ENCODE peak calls at places on chromosomes 4 and X, in five cellular contexts. Q is H9, F is heart right ventricle, E is SK-N-SH, D is prostate gland. S is an unnamed sample. For H3K9me3, the result is how much of the 10 kb centered on the place peaks cover.

GRCh38 chr4:152106781-152107321 is 346.0 kb upstream of the GATB start:
- DNase-seq in E (no peak), F (no peak), D (no peak), Q (no peak), S (no peak)

GRCh38 chr4:94570558-94570957 is 118.8 kb downstream of the PDLIM5 start:
- DNase-seq in Q (no peak), E (no peak), F (no peak), D (no peak), S (no peak)

GRCh38 chr4:184899261-184900134 is 73.7 kb upstream of the ACSL1 start:
- DNase-seq in D (peak), F (no peak), Q (no peak), E (no peak), S (no peak)

GRCh38 chr4:39044947-39045734 is 12.9 kb upstream of the TMEM156 start:
- DNase-seq in Q (peak), E (peak), F (peak), D (no peak), S (peak)

GRCh38 chr4:6177587-6178197 is 22.7 kb downstream of the JAKMIP1 start:
- DNase-seq in Q (no peak), D (no peak), F (peak), E (no peak), S (peak)

GRCh38 chrX:20267924-20268701 is 1.4 kb upstream of the RPS6KA3 start:
- DNase-seq in F (peak), E (peak), D (peak), Q (peak), S (no peak)

GRCh38 chr4:89283226-89283974 is 24.2 kb downstream of the GPRIN3 start:
- DNase-seq in E (no peak), F (no peak), Q (no peak), D (no peak), S (no peak)

GRCh38 chrX:121733514-121733913 is 686.1 kb downstream of the GLUD2 start:
- DNase-seq in D (no peak), E (no peak), F (no peak), Q (no peak), S (no peak)

GRCh38 chrX:140815868-140816267 is 106.3 kb downstream of the LINC00632 start:
- DNase-seq in Q (no peak), D (no peak), F (no peak), E (no peak), S (peak)

GRCh38 chr4:133146574-133147198 is 2.4 kb upstream of the PCDH10 start:
- DNase-seq in D (no peak), F (peak), Q (peak), E (peak), S (peak)

GRCh38 chr4:176150283-176150682 is 45.1 kb downstream of the SPATA4 start:
- DNase-seq in Q (no peak), D (no peak), F (no peak), E (peak), S (no peak)

GRCh38 chr4:7067523-7068278 is at the start of gene GRPEL1:
- DNase-seq in F (peak), D (peak), E (peak), Q (peak), S (peak)

GRCh38 chr4:103008875-103009729 is 10.4 kb downstream of the SLC9B1 start:
- DNase-seq in E (peak), F (no peak), Q (no peak), D (peak), S (peak)

GRCh38 chr4:89572224-89572858 is 264.6 kb downstream of the SNCA start:
- DNase-seq in Q (no peak), E (no peak), D (no peak), F (no peak), S (no peak)

GRCh38 chrX:14581081-14581480 is 51.7 kb downstream of the GLRA2 start:
- DNase-seq in D (no peak), E (no peak), Q (no peak), F (no peak), S (no peak)

GRCh38 chrX:17580529-17581155 is 156.7 kb upstream of the SCML1 start:
- DNase-seq in E (no peak), D (no peak), Q (no peak), F (no peak), S (no peak)

GRCh38 chrX:30941898-30942297 is 52.8 kb upstream of the TAB3 start:
- DNase-seq in D (no peak), E (no peak), Q (no peak), F (no peak), S (no peak)

GRCh38 chr4:118941149-118941548 is 52.5 kb downstream of the SYNPO2 start:
- DNase-seq in E (no peak), F (no peak), D (peak), Q (no peak), S (peak)

GRCh38 chrX:97200454-97200853 is 316.7 kb downstream of the RPA4 start:
- DNase-seq in Q (peak), D (no peak), E (no peak), F (no peak), S (no peak)

GRCh38 chr4:105520819-105521790 is 31.3 kb upstream of the ARHGEF38 start:
- DNase-seq in E (peak), D (peak), Q (no peak), F (no peak), S (peak)

DNA sequence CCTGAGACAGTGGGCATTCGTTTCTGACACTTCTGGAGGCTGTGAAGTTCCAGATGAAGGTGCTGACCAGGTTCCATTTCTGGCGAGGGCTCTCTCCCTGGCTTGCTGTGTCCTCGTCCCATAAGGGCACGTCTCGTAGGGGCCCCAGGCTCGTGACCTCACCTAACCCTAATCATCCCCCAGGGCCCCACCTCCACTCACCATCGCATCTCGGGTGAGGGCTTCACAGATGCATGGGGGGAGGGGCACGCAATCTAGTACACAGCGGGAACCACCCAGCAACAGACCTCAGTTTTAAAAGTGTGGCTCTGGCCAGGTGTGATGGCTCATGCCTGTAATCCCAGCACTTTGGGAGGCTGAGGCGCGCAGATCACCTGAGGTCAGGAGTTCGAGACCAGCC is 22.1 kb downstream of the PDE6B start:
- DNase-seq in F (no peak), D (no peak), E (no peak), Q (no peak), S (peak)
- H3K9me3 ChIP-seq in F (under half), D (under half), E (under half), Q (under half), S (under half)

DNA sequence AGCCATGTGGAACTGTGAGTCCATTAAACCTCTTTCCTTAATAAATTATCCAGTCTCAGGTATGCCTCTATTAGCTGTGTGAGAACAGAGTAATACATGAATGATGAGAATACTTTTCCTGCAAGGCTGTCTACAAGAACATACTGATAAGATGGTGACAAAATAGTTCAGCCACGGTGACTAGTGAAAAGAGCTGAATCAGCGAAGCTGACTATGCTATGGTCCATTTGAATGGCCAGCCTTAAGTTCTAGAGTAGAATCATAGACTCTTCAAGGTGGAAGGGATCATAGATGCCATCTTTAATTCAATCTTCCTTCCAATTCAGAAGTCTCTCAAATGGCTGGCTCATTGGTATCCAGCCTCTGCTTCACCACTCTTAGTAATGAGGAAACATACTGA is 163.3 kb downstream of the SPANXN1 start:
- DNase-seq in D (no peak), F (no peak), Q (no peak), E (no peak), S (no peak)
- H3K9me3 ChIP-seq in D (under half), F (under half), Q (under half), E (under half), S (under half)

GRCh38 chrX:53571494-53571893 is 115.0 kb downstream of the HUWE1 start:
- DNase-seq in E (no peak), F (no peak), D (no peak), Q (no peak), S (no peak)
- H3K9me3 ChIP-seq in E (under half), F (under half), D (under half), Q (under half), S (under half)

GRCh38 chr4:40199179-40199670 is 2.4 kb downstream of the RHOH start:
- DNase-seq in D (no peak), Q (no peak), F (no peak), E (no peak), S (no peak)

GRCh38 chr4:40196724-40197281 is at the start of gene RHOH:
- DNase-seq in F (no peak), E (no peak), D (no peak), Q (no peak), S (no peak)

GRCh38 chr4:40199999-40200880 is 3.4 kb downstream of the RHOH start:
- DNase-seq in F (no peak), Q (no peak), D (no peak), E (no peak), S (no peak)

GRCh38 chr4:40196260-40196659 is 571 bp upstream of the RHOH start:
- DNase-seq in D (no peak), Q (no peak), E (no peak), F (no peak), S (no peak)

DNA sequence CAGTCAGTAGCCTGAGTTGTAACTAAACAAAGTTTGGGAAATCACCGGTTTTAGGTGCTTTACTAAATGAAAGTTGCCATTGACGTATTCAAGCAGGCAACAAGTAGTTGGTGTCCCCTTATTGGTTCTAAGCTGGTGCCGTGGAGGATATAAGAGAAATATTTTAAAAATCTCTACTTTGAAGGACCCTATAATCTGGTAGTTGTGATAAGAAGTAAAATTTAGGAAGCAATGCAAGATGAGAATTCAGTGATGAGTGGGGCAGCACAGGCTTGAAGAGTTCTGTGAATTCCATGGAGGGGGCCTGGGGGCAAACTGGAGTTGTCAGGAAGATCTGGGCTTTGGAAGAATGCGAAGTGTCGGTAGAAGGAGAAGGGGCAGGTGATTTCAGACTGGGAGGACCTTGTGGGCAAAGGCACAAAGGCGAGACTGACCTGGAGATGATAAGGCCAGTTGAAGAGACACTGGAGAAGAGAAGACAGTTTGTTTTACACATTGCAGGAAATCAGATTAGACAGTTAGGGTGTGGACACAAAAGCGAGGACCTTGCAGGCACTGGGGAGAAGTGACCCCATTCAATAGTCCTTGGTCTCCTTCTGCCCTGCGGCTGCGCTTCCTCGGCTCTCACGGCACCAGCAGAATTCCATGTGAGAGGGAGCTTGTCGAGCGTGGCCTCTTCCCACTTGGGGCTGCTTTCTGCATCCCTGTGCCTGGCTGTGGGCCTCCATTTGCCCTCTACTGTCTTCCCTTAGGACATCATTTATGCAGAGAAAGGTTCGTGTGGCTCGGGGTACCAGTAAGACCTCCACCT is 1.3 kb downstream of the RHOH start:
- DNase-seq in D (no peak), Q (no peak), E (no peak), F (no peak), S (no peak)
- H3K9me3 ChIP-seq in D (under half), Q (under half), E (under half), F (under half), S (under half)

GRCh38 chrX:106976416-106976815 is 23.6 kb downstream of the MORC4 start:
- DNase-seq in F (no peak), Q (no peak), E (no peak), D (no peak), S (no peak)

DNA sequence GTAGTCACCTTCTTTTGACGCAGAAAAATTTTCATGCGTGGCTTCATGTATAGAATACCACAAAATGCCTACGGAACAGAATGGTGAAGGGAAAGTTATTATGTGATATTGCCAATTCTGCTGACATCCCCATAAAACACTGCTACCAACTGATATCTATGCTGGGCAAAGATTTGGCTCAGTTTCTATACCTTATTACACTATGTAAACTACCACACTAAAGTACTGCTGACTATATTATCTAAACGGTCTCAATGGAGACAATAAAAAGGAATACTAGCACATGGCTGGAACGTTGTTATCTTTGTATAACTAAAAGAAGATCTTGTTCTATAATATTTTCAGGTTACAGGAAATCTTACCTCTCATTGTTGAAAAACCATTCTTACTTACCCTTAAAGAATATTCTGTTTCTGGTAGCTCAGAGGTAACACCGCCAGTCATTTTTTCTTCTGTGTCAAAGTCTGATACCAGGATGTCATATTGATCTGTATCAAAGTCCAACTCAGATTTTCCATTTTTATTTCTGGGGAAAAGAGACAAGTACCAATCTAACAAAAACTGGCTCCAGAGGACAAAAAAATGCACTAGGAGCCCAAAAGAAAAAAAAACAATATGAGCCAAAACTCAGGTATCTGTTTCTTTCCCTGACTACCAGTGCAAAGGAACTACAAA is 18.9 kb downstream of the MORC4 start:
- DNase-seq in F (no peak), Q (no peak), E (no peak), D (no peak), S (no peak)
- H3K9me3 ChIP-seq in F (under half), Q (under half), E (under half), D (under half), S (under half)

DNA sequence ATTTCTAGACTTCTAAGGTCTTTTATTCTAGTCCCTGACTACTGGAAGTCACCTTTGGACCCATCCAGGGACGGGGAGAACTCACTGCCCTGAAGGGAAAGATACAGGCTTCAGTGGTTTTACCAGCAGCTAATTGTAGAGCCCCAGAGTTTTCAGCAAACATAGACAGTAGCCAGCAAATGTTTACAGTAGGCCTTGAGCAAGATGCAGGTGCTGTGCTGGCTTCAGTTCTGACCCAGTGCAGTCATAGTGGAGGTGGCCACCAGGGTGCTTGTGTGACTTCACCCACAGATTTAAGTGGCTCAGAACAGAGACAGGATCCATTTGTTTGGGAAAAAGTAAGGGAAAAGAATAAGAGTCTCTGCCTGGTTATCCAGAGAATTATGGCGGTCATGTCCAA is 384.4 kb upstream of the AR start:
- DNase-seq in Q (no peak), E (no peak), D (no peak), F (no peak), S (no peak)
- H3K9me3 ChIP-seq in Q (under half), E (under half), D (under half), F (under half), S (under half)

GRCh38 chr4:213971-214370 is 89.7 kb downstream of the ZNF718 start:
- DNase-seq in E (no peak), D (no peak), Q (no peak), F (no peak), S (no peak)

GRCh38 chr4:205097-205756 is 80.9 kb downstream of the ZNF718 start:
- DNase-seq in Q (no peak), D (no peak), E (no peak), F (no peak), S (no peak)

GRCh38 chr4:206054-206453 is 81.8 kb downstream of the ZNF718 start:
- DNase-seq in E (no peak), F (no peak), Q (no peak), D (no peak), S (no peak)

GRCh38 chr4:212438-213174 is 88.3 kb downstream of the ZNF718 start:
- DNase-seq in D (peak), Q (no peak), F (peak), E (peak), S (no peak)

DNA sequence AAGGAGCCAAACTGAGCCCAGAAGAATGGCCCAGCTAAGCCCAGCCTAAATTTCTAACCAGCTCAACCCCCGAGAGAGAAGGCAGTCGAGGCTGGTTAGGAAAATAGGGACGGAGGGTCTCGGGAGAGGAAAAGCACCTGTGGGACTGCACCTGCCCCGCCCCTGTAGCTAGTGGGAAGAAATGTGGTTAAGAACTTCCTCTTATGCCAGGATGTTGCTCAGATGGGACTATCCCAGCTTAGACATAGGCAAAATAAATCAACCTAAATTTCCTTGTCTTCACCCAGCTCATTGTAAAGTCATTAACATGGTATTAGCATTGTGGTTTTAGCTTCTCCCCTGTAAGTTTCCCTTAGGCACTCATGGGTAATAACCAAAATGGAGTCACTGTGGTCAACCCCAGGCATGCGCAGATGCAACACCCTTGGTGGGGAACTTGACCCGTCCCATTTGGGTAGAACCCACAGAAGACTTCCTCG is 86.8 kb downstream of the ZNF718 start:
- DNase-seq in E (no peak), D (no peak), Q (no peak), F (no peak), S (no peak)
- H3K9me3 ChIP-seq in E (under half), D (under half), Q (under half), F (under half), S (under half)

GRCh38 chrX:118179718-118180117 is 63.1 kb upstream of the KLHL13 start:
- DNase-seq in Q (no peak), E (no peak), F (no peak), D (no peak), S (no peak)
- H3K9me3 ChIP-seq in Q (under half), E (under half), F (under half), D (under half), S (under half)

DNA sequence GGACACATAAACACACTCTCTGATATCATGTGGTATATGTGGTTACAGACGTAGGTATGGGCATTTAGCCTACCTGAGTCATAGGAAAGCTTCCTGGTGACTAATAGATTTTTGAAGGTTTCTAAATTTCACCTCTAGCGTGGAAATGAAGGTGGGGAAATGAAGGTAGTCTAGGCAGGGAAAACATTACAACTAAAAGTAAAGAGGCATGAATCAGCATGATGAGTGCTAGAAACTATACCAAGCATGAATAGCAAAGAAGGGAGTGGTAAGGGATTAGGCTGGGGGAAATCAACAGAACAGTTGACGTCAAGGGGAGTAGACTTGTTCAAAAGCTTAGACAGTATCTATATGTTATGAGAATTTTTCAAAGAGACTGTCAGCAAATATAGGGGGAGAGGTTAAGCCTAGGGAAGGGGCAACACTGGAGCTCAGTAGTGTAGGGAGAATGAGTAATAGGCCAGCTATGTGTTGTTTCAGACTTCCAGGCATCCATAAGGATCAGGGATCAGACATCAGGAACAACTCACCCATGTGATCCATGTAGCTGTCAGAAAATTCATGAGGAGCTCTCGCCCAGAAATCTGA is 279.3 kb upstream of the DIPK2B start:
- DNase-seq in D (no peak), E (no peak), Q (no peak), F (no peak), S (no peak)
- H3K9me3 ChIP-seq in D (under half), E (under half), Q (under half), F (under half), S (under half)

S was measured in BE2C.